ENCODE peak calls at places on chromosomes 11 and 22, in four cellular contexts. R is DND-41, Z is OCI-LY7, D is SJSA1. S is an unnamed sample.
A peak's percentile ranks its signal among the peaks of the same experiment; 100 is the strongest.

GRCh38 chr22:49396817-49397216 is 430.9 kb downstream of the BRD1 start:
- DNase-seq in R (no peak), Z (no peak), D (no peak), S (peak; percentile 26)

GRCh38 chr22:22745225-22746060 is 101.0 kb downstream of the GGTLC2 start:
- DNase-seq in Z (peak; percentile 76), R (peak; percentile 57), D (no peak), S (peak; percentile 87)

GRCh38 chr11:77865805-77866204 is 44.9 kb downstream of the AAMDC start:
- DNase-seq in Z (no peak), R (no peak), D (no peak), S (no peak)

GRCh38 chr11:126772267-126772666 is 228.3 kb downstream of the KIRREL3 start:
- DNase-seq in Z (no peak), R (no peak), D (no peak), S (no peak)

GRCh38 chr11:61541568-61541967 is 33.0 kb downstream of the LRRC10B start:
- DNase-seq in Z (peak; percentile 9), R (no peak), D (no peak), S (peak; percentile 83)

GRCh38 chr11:8213390-8213789 is 44.6 kb upstream of the RIC3 start:
- DNase-seq in R (no peak), D (no peak), Z (no peak), S (no peak)

GRCh38 chr11:116498161-116498560 is 274.6 kb downstream of the BUD13 start:
- DNase-seq in Z (no peak), R (no peak), D (no peak), S (no peak)

GRCh38 chr11:125923012-125923579 is 18.8 kb downstream of the DDX25 start:
- DNase-seq in Z (peak; percentile 78), R (peak; percentile 76), D (peak; percentile 19), S (peak; percentile 87)

GRCh38 chr11:110296226-110297081 is at the start of gene RDX:
- DNase-seq in D (peak; percentile 86), Z (peak; percentile 80), R (peak; percentile 24), S (peak; percentile 94)

DNA sequence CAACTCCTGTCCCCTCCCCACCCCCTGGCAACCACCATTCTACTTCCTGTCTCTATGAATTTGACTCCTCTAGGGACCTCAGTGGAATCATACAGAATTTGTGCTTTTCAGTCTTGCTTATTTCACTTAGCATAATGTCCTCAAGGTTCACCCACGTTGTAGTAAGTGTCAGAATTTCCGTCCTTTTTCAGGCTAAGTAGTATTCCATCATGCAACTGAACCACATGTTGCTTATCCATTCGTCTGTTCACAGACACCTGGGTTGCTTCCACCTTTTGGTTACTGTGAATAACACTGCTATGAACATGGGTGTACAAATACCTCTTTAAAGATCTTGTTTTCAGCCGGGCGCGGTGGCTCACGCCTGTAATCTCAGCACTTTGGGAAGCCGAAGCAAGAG is 16.5 kb downstream of the CELSR1 start:
- DNase-seq in D (no peak), Z (no peak), R (peak; percentile 21), S (no peak)
- H3K27ac ChIP-seq in D (no peak overlapping the region), Z (no peak overlapping the region), R (no peak overlapping the region), S (no peak overlapping the region)

GRCh38 chr11:64742940-64743590 is 877 bp downstream of the RASGRP2 start:
- DNase-seq in D (peak; percentile 70), R (peak; percentile 29), Z (peak; percentile 70), S (peak; percentile 90)
- H3K27ac ChIP-seq in D (no peak overlapping the region), R (no peak overlapping the region), Z (peak overlapping the region; percentile 95), S (no peak overlapping the region)

DNA sequence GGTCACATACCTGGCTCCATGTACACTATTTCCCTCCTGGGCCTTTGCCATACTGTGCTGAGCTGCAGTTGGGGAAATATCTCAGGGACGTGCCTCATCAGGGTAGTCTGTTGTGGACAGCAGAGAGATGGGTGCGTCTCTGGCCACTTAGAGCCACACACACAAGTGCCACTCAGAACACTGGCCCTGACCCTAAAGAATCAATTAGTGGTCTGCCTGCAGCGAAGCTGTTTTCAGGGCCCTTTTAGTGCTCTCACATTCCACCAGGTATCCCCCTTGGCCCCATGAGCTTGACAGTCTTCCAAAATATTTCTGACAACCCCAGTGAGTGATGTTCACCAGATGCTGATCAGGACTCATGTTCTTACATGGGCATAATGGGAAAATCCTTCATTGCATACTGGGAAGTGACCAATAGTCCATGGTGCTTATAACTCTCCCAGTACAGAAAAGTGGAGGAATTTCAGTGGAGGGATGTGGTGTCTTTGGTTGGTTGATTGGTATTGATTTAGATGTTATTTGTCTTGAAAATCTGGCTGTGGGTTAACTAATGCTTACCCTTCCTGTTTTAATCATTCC is 66.1 kb downstream of the ME3 start:
- DNase-seq in Z (no peak), D (no peak), R (no peak), S (no peak)
- H3K27ac ChIP-seq in Z (no peak overlapping the region), D (peak overlapping the region; percentile 11), R (no peak overlapping the region), S (no peak overlapping the region)

GRCh38 chr11:115182282-115182952 is 321.8 kb downstream of the CADM1 start:
- DNase-seq in R (no peak), D (no peak), Z (no peak), S (no peak)

GRCh38 chr11:115180272-115180671 is 323.9 kb downstream of the CADM1 start:
- DNase-seq in D (no peak), R (no peak), Z (no peak), S (no peak)

GRCh38 chr11:115181480-115181879 is 322.7 kb downstream of the CADM1 start:
- DNase-seq in D (no peak), R (no peak), Z (no peak), S (no peak)

GRCh38 chr11:115178705-115179104 is 325.5 kb downstream of the CADM1 start:
- DNase-seq in Z (no peak), D (no peak), R (no peak), S (no peak)

GRCh38 chr11:115179647-115180046 is 324.6 kb downstream of the CADM1 start:
- DNase-seq in Z (no peak), R (no peak), D (no peak), S (no peak)
- H3K27ac ChIP-seq in Z (no peak overlapping the region), R (no peak overlapping the region), D (no peak overlapping the region), S (no peak overlapping the region)

S was measured in endodermal cell.